ENCODE peak calls at places on chromosomes 4 and X, in four cellular contexts. P, N, T and U are unnamed samples.

GRCh38 chr4:146855761-146856160 is 89.9 kb downstream of the TTC29 start:
- DNase-seq in P (no peak), N (no peak), T (no peak), U (no peak)

GRCh38 chr4:67035501-67035900 is 509.8 kb downstream of the CENPC start:
- DNase-seq in P (peak; percentile 60), N (no peak), T (no peak), U (no peak)

GRCh38 chr4:146439437-146439836 is 82.3 kb downstream of the SLC10A7 start:
- DNase-seq in P (no peak), N (no peak), T (no peak), U (no peak)

GRCh38 chr4:3223346-3223745 is 25.6 kb upstream of the MSANTD1 start:
- DNase-seq in P (no peak), N (no peak), T (no peak), U (no peak)

GRCh38 chr4:52611030-52611555 is 48.0 kb downstream of the USP46 start:
- DNase-seq in P (no peak), N (no peak), T (no peak), U (no peak)

GRCh38 chr4:52822583-52823477 is 39.3 kb upstream of the RASL11B start:
- DNase-seq in P (no peak), N (no peak), T (no peak), U (no peak)

GRCh38 chrX:100289159-100289558 is 120.9 kb downstream of the PCDH19 start:
- DNase-seq in P (no peak), N (no peak), T (no peak), U (no peak)

GRCh38 chr4:18935956-18936355 is 914.4 kb upstream of the LCORL start:
- DNase-seq in P (no peak), N (no peak), T (no peak), U (no peak)

GRCh38 chr4:99754756-99755155 is 61.9 kb upstream of the DAPP1 start:
- DNase-seq in P (no peak), N (no peak), T (no peak), U (no peak)

GRCh38 chr4:6658635-6659075 is 18.2 kb downstream of the MRFAP1 start:
- DNase-seq in P (no peak), N (peak; percentile 51), T (no peak), U (no peak)
- H3K27ac ChIP-seq in P (peak overlapping the region; percentile 44), N (no peak overlapping the region), T (no peak overlapping the region), U (no peak overlapping the region)

DNA sequence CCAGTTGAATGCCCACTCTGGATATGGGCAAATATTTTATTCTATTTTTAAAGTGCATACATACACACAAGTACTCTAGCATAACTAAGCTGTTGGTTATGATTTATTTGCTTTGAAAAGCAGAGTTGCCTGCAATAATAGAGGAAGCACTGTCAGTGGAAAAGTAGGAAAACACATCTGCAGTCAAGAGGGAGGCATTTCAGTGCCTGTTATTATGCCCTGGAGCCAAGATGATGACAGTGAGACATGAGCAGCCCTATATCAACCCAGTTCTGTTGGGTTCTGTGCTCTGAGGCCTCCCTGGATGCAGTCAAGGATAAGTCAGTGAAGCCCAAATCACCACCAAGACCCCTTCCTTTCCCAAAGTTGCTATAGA is 64.0 kb downstream of the PALLD start:
- DNase-seq in P (no peak), N (no peak), T (no peak), U (no peak)
- H3K27ac ChIP-seq in P (peak overlapping the region; percentile 77), N (no peak overlapping the region), T (no peak overlapping the region), U (no peak overlapping the region)

GRCh38 chrX:139924069-139924695 is 8.7 kb downstream of the ATP11C start:
- DNase-seq in P (no peak), N (no peak), T (no peak), U (no peak)
- H3K27ac ChIP-seq in P (no peak overlapping the region), N (no peak overlapping the region), T (no peak overlapping the region), U (no peak overlapping the region)

DNA sequence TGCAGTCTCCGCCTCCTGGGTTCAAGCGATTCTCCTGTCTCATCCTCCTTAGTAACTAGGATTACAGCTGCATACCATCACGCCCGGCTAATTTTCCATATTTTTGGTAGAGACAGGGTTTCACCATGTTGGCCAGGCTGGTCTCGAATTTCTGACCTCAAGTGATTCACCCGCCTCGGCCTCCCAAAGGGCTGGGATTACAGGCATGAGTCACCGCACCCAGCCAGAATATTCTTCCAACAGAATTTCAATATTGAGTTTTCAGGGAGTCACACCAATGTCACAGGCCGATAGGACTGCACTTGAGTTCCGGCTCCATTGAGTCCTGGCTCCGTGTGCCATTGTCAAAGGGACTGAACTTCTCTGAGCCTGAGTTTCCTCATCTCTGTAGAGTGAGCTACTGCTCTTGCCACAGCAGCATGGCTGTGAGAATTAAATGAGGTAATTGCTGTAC is 82.9 kb downstream of the CLCN4 start:
- DNase-seq in P (no peak), N (no peak), T (no peak), U (no peak)
- H3K27ac ChIP-seq in P (no peak overlapping the region), N (no peak overlapping the region), T (no peak overlapping the region), U (no peak overlapping the region)